ENCODE peak calls at places on chromosomes 16 and 17, in seven cellular contexts. One of them, this sample, is unnamed.
A peak's percentile ranks its signal among the peaks of the same experiment; 100 is the strongest.

GRCh38 chr16:16042076-16042475 is 92.7 kb downstream of the ABCC1 start:
- DNase-seq in CD8-positive, alpha-beta T cell: no peak
- DNase-seq in NAMALWA: no peak
- DNase-seq in HS-5: peak; percentile 69
- DNase-seq in activated naive CD4-positive, alpha-beta T cell: no peak
- DNase-seq in endothelial cell: no peak
- DNase-seq in NB4: no peak
- DNase-seq in this sample: no peak

GRCh38 chr17:70168979-70169706 is at the start of gene KCNJ2:
- DNase-seq in NAMALWA: peak; percentile 60
- DNase-seq in endothelial cell: peak; percentile 93
- DNase-seq in CD8-positive, alpha-beta T cell: peak; percentile 13
- DNase-seq in NB4: peak; percentile 71
- DNase-seq in HS-5: no peak
- DNase-seq in activated naive CD4-positive, alpha-beta T cell: no peak
- DNase-seq in this sample: peak; percentile 15

GRCh38 chr16:79635488-79635887 is 35.0 kb upstream of the MAF start:
- DNase-seq in CD8-positive, alpha-beta T cell: no peak
- DNase-seq in endothelial cell: no peak
- DNase-seq in NB4: no peak
- DNase-seq in NAMALWA: no peak
- DNase-seq in HS-5: no peak
- DNase-seq in activated naive CD4-positive, alpha-beta T cell: no peak
- DNase-seq in this sample: no peak

GRCh38 chr17:62193297-62193696 is 128.2 kb upstream of the MED13 start:
- DNase-seq in activated naive CD4-positive, alpha-beta T cell: no peak
- DNase-seq in endothelial cell: no peak
- DNase-seq in NAMALWA: no peak
- DNase-seq in CD8-positive, alpha-beta T cell: no peak
- DNase-seq in NB4: no peak
- DNase-seq in HS-5: no peak
- DNase-seq in this sample: no peak

GRCh38 chr16:4801962-4802658 is at the start of gene ROGDI:
- DNase-seq in endothelial cell: peak; percentile 57
- DNase-seq in HS-5: peak; percentile 10
- DNase-seq in NB4: peak; percentile 83
- DNase-seq in activated naive CD4-positive, alpha-beta T cell: peak; percentile 74
- DNase-seq in NAMALWA: peak; percentile 92
- DNase-seq in CD8-positive, alpha-beta T cell: peak; percentile 82
- DNase-seq in this sample: peak; percentile 88

GRCh38 chr16:71626858-71627213 is 852 bp downstream of the MARVELD3 start:
- DNase-seq in CD8-positive, alpha-beta T cell: no peak
- DNase-seq in NAMALWA: no peak
- DNase-seq in NB4: no peak
- DNase-seq in activated naive CD4-positive, alpha-beta T cell: no peak
- DNase-seq in endothelial cell: no peak
- DNase-seq in HS-5: no peak
- DNase-seq in this sample: no peak

GRCh38 chr17:28306954-28307401 is 12.0 kb upstream of the TMEM97 start:
- DNase-seq in CD8-positive, alpha-beta T cell: no peak
- DNase-seq in activated naive CD4-positive, alpha-beta T cell: no peak
- DNase-seq in NB4: no peak
- DNase-seq in HS-5: no peak
- DNase-seq in endothelial cell: no peak
- DNase-seq in NAMALWA: no peak
- DNase-seq in this sample: no peak

GRCh38 chr17:51120739-51121619 is at the start of gene SPAG9:
- DNase-seq in HS-5: peak; percentile 82
- DNase-seq in activated naive CD4-positive, alpha-beta T cell: peak; percentile 76
- DNase-seq in NB4: peak; percentile 94
- DNase-seq in endothelial cell: peak; percentile 95
- DNase-seq in CD8-positive, alpha-beta T cell: peak; percentile 85
- DNase-seq in NAMALWA: peak; percentile 94
- DNase-seq in this sample: peak; percentile 84

GRCh38 chr17:77708936-77709335 is 249.6 kb upstream of the TNRC6C start:
- DNase-seq in endothelial cell: no peak
- DNase-seq in HS-5: no peak
- DNase-seq in CD8-positive, alpha-beta T cell: no peak
- DNase-seq in NB4: no peak
- DNase-seq in activated naive CD4-positive, alpha-beta T cell: no peak
- DNase-seq in NAMALWA: no peak
- DNase-seq in this sample: no peak

GRCh38 chr17:71339219-71339618 is 781.6 kb upstream of the SOX9 start:
- DNase-seq in CD8-positive, alpha-beta T cell: no peak
- DNase-seq in activated naive CD4-positive, alpha-beta T cell: no peak
- DNase-seq in HS-5: no peak
- DNase-seq in endothelial cell: no peak
- DNase-seq in NAMALWA: no peak
- DNase-seq in NB4: no peak
- DNase-seq in this sample: no peak

GRCh38 chr17:4715071-4715749 is 4.8 kb downstream of the ARRB2 start:
- DNase-seq in HS-5: no peak
- DNase-seq in endothelial cell: no peak
- DNase-seq in NB4: peak; percentile 74
- DNase-seq in activated naive CD4-positive, alpha-beta T cell: no peak
- DNase-seq in NAMALWA: no peak
- DNase-seq in CD8-positive, alpha-beta T cell: peak; percentile 70
- DNase-seq in this sample: peak; percentile 52

GRCh38 chr17:82933911-82934310 is 94.1 kb upstream of the ZNF750 start:
- DNase-seq in NB4: no peak
- DNase-seq in activated naive CD4-positive, alpha-beta T cell: no peak
- DNase-seq in endothelial cell: no peak
- DNase-seq in NAMALWA: no peak
- DNase-seq in HS-5: no peak
- DNase-seq in CD8-positive, alpha-beta T cell: no peak
- DNase-seq in this sample: no peak

GRCh38 chr16:2159052-2159838 is 3.7 kb downstream of the TRAF7 start:
- DNase-seq in activated naive CD4-positive, alpha-beta T cell: no peak
- DNase-seq in NAMALWA: no peak
- DNase-seq in CD8-positive, alpha-beta T cell: no peak
- DNase-seq in NB4: no peak
- DNase-seq in endothelial cell: no peak
- DNase-seq in HS-5: no peak
- DNase-seq in this sample: no peak

GRCh38 chr17:80980397-80981061 is 11.1 kb upstream of the CHMP6 start:
- DNase-seq in CD8-positive, alpha-beta T cell: no peak
- DNase-seq in NB4: no peak
- DNase-seq in activated naive CD4-positive, alpha-beta T cell: no peak
- DNase-seq in endothelial cell: no peak
- DNase-seq in HS-5: no peak
- DNase-seq in NAMALWA: peak; percentile 26
- DNase-seq in this sample: no peak

GRCh38 chr17:28572294-28573099 is 1.2 kb upstream of the PIGS start:
- DNase-seq in endothelial cell: no peak
- DNase-seq in HS-5: no peak
- DNase-seq in CD8-positive, alpha-beta T cell: no peak
- DNase-seq in activated naive CD4-positive, alpha-beta T cell: no peak
- DNase-seq in NB4: no peak
- DNase-seq in NAMALWA: no peak
- DNase-seq in this sample: no peak

GRCh38 chr16:27840311-27841060 is 223.0 kb downstream of the GSG1L start:
- DNase-seq in NB4: no peak
- DNase-seq in HS-5: no peak
- DNase-seq in activated naive CD4-positive, alpha-beta T cell: no peak
- DNase-seq in CD8-positive, alpha-beta T cell: no peak
- DNase-seq in NAMALWA: no peak
- DNase-seq in endothelial cell: no peak
- DNase-seq in this sample: no peak

GRCh38 chr17:58703137-58703846 is 10.9 kb downstream of the RAD51C start:
- DNase-seq in NB4: no peak
- DNase-seq in CD8-positive, alpha-beta T cell: no peak
- DNase-seq in endothelial cell: no peak
- DNase-seq in HS-5: peak; percentile 16
- DNase-seq in NAMALWA: no peak
- DNase-seq in activated naive CD4-positive, alpha-beta T cell: no peak
- DNase-seq in this sample: no peak

GRCh38 chr16:87435399-87436224 is 43.5 kb downstream of the MAP1LC3B start:
- DNase-seq in activated naive CD4-positive, alpha-beta T cell: no peak
- DNase-seq in CD8-positive, alpha-beta T cell: no peak
- DNase-seq in NAMALWA: no peak
- DNase-seq in HS-5: peak; percentile 58
- DNase-seq in endothelial cell: no peak
- DNase-seq in NB4: no peak
- DNase-seq in this sample: no peak

This sample was measured in T-cell.